ENCODE peak calls at places on chromosomes 4 and X, in six cellular contexts. One of them, this sample, is unnamed.

GRCh38 chr4:48727666-48728459 is 52.2 kb downstream of the FRYL start:
- DNase-seq in GM12878: no peak
- DNase-seq in K562: no peak
- DNase-seq in HepG2: no peak
- DNase-seq in H1: no peak
- DNase-seq in SK-N-SH: no peak
- DNase-seq in this sample: no peak

GRCh38 chr4:103754844-103755243 is 35.1 kb upstream of the TACR3 start:
- DNase-seq in GM12878: no peak
- DNase-seq in H1: no peak
- DNase-seq in SK-N-SH: no peak
- DNase-seq in K562: no peak
- DNase-seq in HepG2: peak
- DNase-seq in this sample: no peak

GRCh38 chr4:103306870-103307345 is 108.8 kb upstream of the CENPE start:
- DNase-seq in GM12878: no peak
- DNase-seq in HepG2: peak
- DNase-seq in K562: no peak
- DNase-seq in H1: no peak
- DNase-seq in SK-N-SH: peak
- DNase-seq in this sample: no peak

GRCh38 chr4:32958586-32958985 is 2238.4 kb downstream of the PCDH7 start:
- DNase-seq in HepG2: no peak
- DNase-seq in K562: no peak
- DNase-seq in H1: no peak
- DNase-seq in GM12878: no peak
- DNase-seq in SK-N-SH: no peak
- DNase-seq in this sample: no peak

GRCh38 chr4:17761062-17761461 is 20.4 kb downstream of the FAM184B start:
- DNase-seq in SK-N-SH: no peak
- DNase-seq in K562: no peak
- DNase-seq in HepG2: no peak
- DNase-seq in H1: no peak
- DNase-seq in GM12878: no peak
- DNase-seq in this sample: no peak

GRCh38 chr4:38160487-38161207 is 200.4 kb downstream of the PTTG2 start:
- DNase-seq in SK-N-SH: no peak
- DNase-seq in HepG2: peak
- DNase-seq in H1: no peak
- DNase-seq in K562: peak
- DNase-seq in GM12878: peak
- DNase-seq in this sample: no peak

GRCh38 chr4:153318696-153319320 is 25.7 kb upstream of the MND1 start:
- DNase-seq in GM12878: no peak
- DNase-seq in H1: no peak
- DNase-seq in SK-N-SH: peak
- DNase-seq in HepG2: peak
- DNase-seq in K562: peak
- DNase-seq in this sample: peak

GRCh38 chr4:90546114-90546513 is 418.9 kb downstream of the CCSER1 start:
- DNase-seq in H1: no peak
- DNase-seq in K562: no peak
- DNase-seq in SK-N-SH: no peak
- DNase-seq in HepG2: no peak
- DNase-seq in GM12878: no peak
- DNase-seq in this sample: no peak

GRCh38 chr4:90069151-90069550 is 58.0 kb upstream of the CCSER1 start:
- DNase-seq in HepG2: no peak
- DNase-seq in H1: no peak
- DNase-seq in K562: no peak
- DNase-seq in GM12878: no peak
- DNase-seq in SK-N-SH: no peak
- DNase-seq in this sample: no peak

GRCh38 chr4:187993827-187994226 is 1.7 kb upstream of the ZFP42 start:
- DNase-seq in GM12878: no peak
- DNase-seq in H1: no peak
- DNase-seq in K562: no peak
- DNase-seq in HepG2: no peak
- DNase-seq in SK-N-SH: no peak
- DNase-seq in this sample: peak

GRCh38 chrX:143633530-143634372 is 2.1 kb downstream of the SLITRK4 start:
- DNase-seq in SK-N-SH: no peak
- DNase-seq in GM12878: no peak
- DNase-seq in H1: no peak
- DNase-seq in HepG2: no peak
- DNase-seq in K562: no peak
- DNase-seq in this sample: peak

GRCh38 chr4:38266616-38267015 is 306.4 kb downstream of the PTTG2 start:
- DNase-seq in HepG2: peak
- DNase-seq in K562: no peak
- DNase-seq in H1: no peak
- DNase-seq in SK-N-SH: no peak
- DNase-seq in GM12878: no peak
- DNase-seq in this sample: no peak

GRCh38 chr4:48649505-48649904 is 130.6 kb downstream of the FRYL start:
- DNase-seq in HepG2: no peak
- DNase-seq in SK-N-SH: no peak
- DNase-seq in H1: no peak
- DNase-seq in GM12878: no peak
- DNase-seq in K562: no peak
- DNase-seq in this sample: no peak

GRCh38 chr4:145557720-145558119 is 61.5 kb upstream of the MMAA start:
- DNase-seq in H1: peak
- DNase-seq in SK-N-SH: peak
- DNase-seq in K562: peak
- DNase-seq in GM12878: peak
- DNase-seq in HepG2: peak
- DNase-seq in this sample: peak

GRCh38 chr4:174873931-174874330 is 44.2 kb upstream of the ADAM29 start:
- DNase-seq in HepG2: no peak
- DNase-seq in GM12878: peak
- DNase-seq in K562: peak
- DNase-seq in H1: no peak
- DNase-seq in SK-N-SH: peak
- DNase-seq in this sample: peak

GRCh38 chrX:46626566-46626965 is 53.0 kb downstream of the CHST7 start:
- DNase-seq in HepG2: no peak
- DNase-seq in SK-N-SH: no peak
- DNase-seq in GM12878: no peak
- DNase-seq in K562: no peak
- DNase-seq in H1: no peak
- DNase-seq in this sample: no peak

GRCh38 chrX:3286196-3286920 is 60.1 kb downstream of the MXRA5 start:
- DNase-seq in H1: no peak
- DNase-seq in K562: no peak
- DNase-seq in HepG2: no peak
- DNase-seq in GM12878: no peak
- DNase-seq in SK-N-SH: no peak
- DNase-seq in this sample: no peak

GRCh38 chr4:151559595-151559994 is 150.6 kb downstream of the FHIP1A start:
- DNase-seq in K562: no peak
- DNase-seq in H1: no peak
- DNase-seq in SK-N-SH: no peak
- DNase-seq in HepG2: no peak
- DNase-seq in GM12878: no peak
- DNase-seq in this sample: no peak

GRCh38 chr4:7428261-7429068 is 6.3 kb downstream of the PSAPL1 start:
- DNase-seq in GM12878: no peak
- DNase-seq in HepG2: no peak
- DNase-seq in H1: no peak
- DNase-seq in K562: no peak
- DNase-seq in SK-N-SH: peak
- DNase-seq in this sample: no peak

GRCh38 chr4:101252721-101253120 is 94.6 kb downstream of the PPP3CA start:
- DNase-seq in K562: no peak
- DNase-seq in H1: no peak
- DNase-seq in GM12878: no peak
- DNase-seq in SK-N-SH: no peak
- DNase-seq in HepG2: no peak
- DNase-seq in this sample: no peak

GRCh38 chr4:78379991-78380739 is 171.4 kb upstream of the ANXA3 start:
- DNase-seq in K562: no peak
- DNase-seq in HepG2: no peak
- DNase-seq in H1: no peak
- DNase-seq in GM12878: no peak
- DNase-seq in SK-N-SH: no peak
- DNase-seq in this sample: no peak

GRCh38 chr4:82432596-82432995 is 2.2 kb downstream of the ENOPH1 start:
- DNase-seq in H1: no peak
- DNase-seq in GM12878: no peak
- DNase-seq in HepG2: no peak
- DNase-seq in K562: no peak
- DNase-seq in SK-N-SH: no peak
- DNase-seq in this sample: no peak

GRCh38 chrX:149372861-149373260 is 132.2 kb downstream of the IDS start:
- DNase-seq in SK-N-SH: no peak
- DNase-seq in H1: no peak
- DNase-seq in GM12878: no peak
- DNase-seq in K562: no peak
- DNase-seq in HepG2: no peak
- DNase-seq in this sample: no peak

GRCh38 chrX:8743126-8743732 is 11.3 kb upstream of the ANOS1 start:
- DNase-seq in K562: peak
- DNase-seq in GM12878: no peak
- DNase-seq in SK-N-SH: peak
- DNase-seq in HepG2: peak
- DNase-seq in H1: no peak
- DNase-seq in this sample: peak

GRCh38 chr4:136458326-136458725 is 1074.0 kb downstream of the PCDH18 start:
- DNase-seq in HepG2: no peak
- DNase-seq in SK-N-SH: no peak
- DNase-seq in K562: no peak
- DNase-seq in GM12878: no peak
- DNase-seq in H1: no peak
- DNase-seq in this sample: no peak

GRCh38 chr4:3011456-3012220 is 48.3 kb downstream of the GRK4 start:
- DNase-seq in GM12878: no peak
- DNase-seq in K562: no peak
- DNase-seq in HepG2: no peak
- DNase-seq in H1: no peak
- DNase-seq in SK-N-SH: no peak
- DNase-seq in this sample: no peak

GRCh38 chr4:3013323-3013722 is 50.0 kb downstream of the GRK4 start:
- DNase-seq in HepG2: no peak
- DNase-seq in H1: no peak
- DNase-seq in SK-N-SH: no peak
- DNase-seq in GM12878: no peak
- DNase-seq in K562: no peak
- DNase-seq in this sample: no peak

GRCh38 chr4:3010577-3010976 is 47.2 kb downstream of the GRK4 start:
- DNase-seq in GM12878: no peak
- DNase-seq in H1: no peak
- DNase-seq in K562: no peak
- DNase-seq in SK-N-SH: no peak
- DNase-seq in HepG2: no peak
- DNase-seq in this sample: no peak

GRCh38 chr4:3009422-3009821 is 46.1 kb downstream of the GRK4 start:
- DNase-seq in SK-N-SH: no peak
- DNase-seq in GM12878: no peak
- DNase-seq in HepG2: peak
- DNase-seq in K562: no peak
- DNase-seq in H1: no peak
- DNase-seq in this sample: peak

DNA sequence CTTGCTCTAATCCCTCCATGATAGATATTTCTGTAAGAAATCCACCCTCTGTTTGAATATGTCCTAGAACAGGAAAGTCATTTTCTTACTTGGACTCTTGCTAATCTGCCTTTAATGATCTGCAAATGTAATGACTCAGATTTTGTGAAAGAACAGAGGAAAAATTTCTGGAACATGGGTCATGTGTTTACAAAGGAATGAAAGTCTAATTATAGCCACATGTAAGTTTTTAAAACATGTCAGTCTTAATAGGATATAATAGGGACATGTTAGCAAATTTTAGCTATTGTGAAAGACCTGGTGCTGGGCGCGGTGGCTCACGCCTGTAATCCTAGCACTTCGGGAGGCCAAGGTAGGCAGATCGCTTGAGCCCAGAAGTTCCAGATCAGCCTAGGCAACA is 47.6 kb downstream of the GRK4 start:
- DNase-seq in SK-N-SH: no peak
- DNase-seq in HepG2: no peak
- DNase-seq in K562: no peak
- DNase-seq in H1: no peak
- DNase-seq in GM12878: no peak
- DNase-seq in this sample: no peak
- TF ChIP-seq JUND in SK-N-SH: peak
- TF ChIP-seq JUND in HepG2: no peak
- TF ChIP-seq JUND in K562: no peak
- TF ChIP-seq JUND in H1: no peak
- TF ChIP-seq JUND in GM12878: no peak
- TF ChIP-seq JUND in this sample: no peak

GRCh38 chrX:36909584-36909983 is 98.6 kb upstream of the FAM47C start:
- DNase-seq in H1: no peak
- DNase-seq in HepG2: peak
- DNase-seq in GM12878: no peak
- DNase-seq in SK-N-SH: no peak
- DNase-seq in K562: no peak
- DNase-seq in this sample: no peak
- TF ChIP-seq JUND in H1: no peak
- TF ChIP-seq JUND in HepG2: no peak
- TF ChIP-seq JUND in GM12878: no peak
- TF ChIP-seq JUND in SK-N-SH: no peak
- TF ChIP-seq JUND in K562: no peak
- TF ChIP-seq JUND in this sample: no peak

DNA sequence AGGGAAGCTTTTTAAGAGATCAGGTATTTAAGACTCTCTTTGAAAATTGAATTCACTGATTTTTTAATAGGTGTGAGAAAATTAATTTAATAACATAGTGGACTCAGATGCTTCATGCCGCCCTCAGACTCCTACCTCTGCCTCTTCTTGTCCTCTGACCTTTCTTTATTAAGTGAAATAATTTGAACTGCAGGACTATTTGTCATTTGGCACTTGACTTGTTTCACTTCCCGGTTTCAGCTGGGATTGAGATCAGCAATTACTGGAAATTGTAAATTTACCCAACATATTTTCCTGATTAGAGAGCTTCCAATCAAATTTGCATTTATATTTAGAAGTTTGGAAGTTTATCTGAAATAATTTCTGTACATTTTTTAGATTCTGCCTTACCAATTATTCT is 116.8 kb downstream of the CBR4 start:
- DNase-seq in H1: no peak
- DNase-seq in SK-N-SH: no peak
- DNase-seq in HepG2: no peak
- DNase-seq in GM12878: no peak
- DNase-seq in K562: no peak
- DNase-seq in this sample: no peak
- TF ChIP-seq JUND in H1: no peak
- TF ChIP-seq JUND in SK-N-SH: no peak
- TF ChIP-seq JUND in HepG2: no peak
- TF ChIP-seq JUND in GM12878: no peak
- TF ChIP-seq JUND in K562: no peak
- TF ChIP-seq JUND in this sample: no peak

GRCh38 chrX:37876716-37877115 is 29.3 kb upstream of the DYNLT3 start:
- DNase-seq in SK-N-SH: no peak
- DNase-seq in H1: no peak
- DNase-seq in HepG2: no peak
- DNase-seq in GM12878: no peak
- DNase-seq in K562: no peak
- DNase-seq in this sample: no peak
- TF ChIP-seq JUND in SK-N-SH: no peak
- TF ChIP-seq JUND in H1: no peak
- TF ChIP-seq JUND in HepG2: no peak
- TF ChIP-seq JUND in GM12878: no peak
- TF ChIP-seq JUND in K562: no peak
- TF ChIP-seq JUND in this sample: no peak

This sample was measured in T47D.